ENCODE peak calls at places on chromosomes 13 and 19, in four cellular contexts. One of them, this sample, is unnamed.

GRCh38 chr19:45161715-45162463 is 1.1 kb upstream of the NKPD1 start:
- DNase-seq in neuronal stem cell: no peak
- DNase-seq in H1: no peak
- DNase-seq in IMR-90: peak
- DNase-seq in this sample: peak

GRCh38 chr19:977058-977464 is 7.1 kb upstream of the WDR18 start:
- DNase-seq in IMR-90: no peak
- DNase-seq in H1: no peak
- DNase-seq in neuronal stem cell: no peak
- DNase-seq in this sample: peak

GRCh38 chr19:34257559-34257924 is 3.2 kb downstream of the GARRE1 start:
- DNase-seq in neuronal stem cell: no peak
- DNase-seq in IMR-90: no peak
- DNase-seq in H1: no peak
- DNase-seq in this sample: no peak

GRCh38 chr13:60134376-60134775 is 29.4 kb downstream of the DIAPH3 start:
- DNase-seq in IMR-90: no peak
- DNase-seq in H1: no peak
- DNase-seq in neuronal stem cell: no peak
- DNase-seq in this sample: no peak

GRCh38 chr19:33376423-33376822 is 2.9 kb downstream of the CEBPG start:
- DNase-seq in neuronal stem cell: no peak
- DNase-seq in H1: no peak
- DNase-seq in IMR-90: peak
- DNase-seq in this sample: peak

GRCh38 chr19:54209748-54210494 is 9.3 kb downstream of the RPS9 start:
- DNase-seq in neuronal stem cell: no peak
- DNase-seq in H1: no peak
- DNase-seq in IMR-90: peak
- DNase-seq in this sample: peak

GRCh38 chr19:9673912-9674668 is 810 bp downstream of the ZNF562 start:
- DNase-seq in neuronal stem cell: no peak
- DNase-seq in H1: no peak
- DNase-seq in IMR-90: peak
- DNase-seq in this sample: no peak

GRCh38 chr13:44436589-44437337 is 63.1 kb downstream of the SERP2 start:
- DNase-seq in H1: peak
- DNase-seq in neuronal stem cell: peak
- DNase-seq in IMR-90: peak
- DNase-seq in this sample: peak

GRCh38 chr13:20968745-20969144 is 66.2 kb upstream of the XPO4 start:
- DNase-seq in neuronal stem cell: no peak
- DNase-seq in H1: no peak
- DNase-seq in IMR-90: no peak
- DNase-seq in this sample: peak

GRCh38 chr13:43319617-43320444 is 296.4 kb downstream of the DNAJC15 start:
- DNase-seq in neuronal stem cell: no peak
- DNase-seq in IMR-90: no peak
- DNase-seq in H1: peak
- DNase-seq in this sample: no peak

GRCh38 chr19:29660835-29661234 is 4.4 kb upstream of the PLEKHF1 start:
- DNase-seq in H1: no peak
- DNase-seq in IMR-90: no peak
- DNase-seq in neuronal stem cell: no peak
- DNase-seq in this sample: no peak

GRCh38 chr19:32181356-32181920 is 164.0 kb upstream of the ZNF507 start:
- DNase-seq in IMR-90: no peak
- DNase-seq in neuronal stem cell: peak
- DNase-seq in H1: no peak
- DNase-seq in this sample: no peak

GRCh38 chr19:4877753-4878490 is 10.5 kb upstream of the PLIN3 start:
- DNase-seq in H1: no peak
- DNase-seq in IMR-90: no peak
- DNase-seq in neuronal stem cell: no peak
- DNase-seq in this sample: no peak

GRCh38 chr19:52527954-52528326 is 472 bp downstream of the ZNF808 start:
- DNase-seq in H1: no peak
- DNase-seq in IMR-90: no peak
- DNase-seq in neuronal stem cell: no peak
- DNase-seq in this sample: no peak

GRCh38 chr13:27654816-27655215 is 33.1 kb downstream of the POLR1D start:
- DNase-seq in neuronal stem cell: no peak
- DNase-seq in IMR-90: no peak
- DNase-seq in H1: no peak
- DNase-seq in this sample: no peak

GRCh38 chr19:22601906-22602630 is 32.1 kb upstream of the ZNF492 start:
- DNase-seq in H1: no peak
- DNase-seq in neuronal stem cell: no peak
- DNase-seq in IMR-90: no peak
- DNase-seq in this sample: no peak

GRCh38 chr13:36850790-36851438 is 31.9 kb downstream of the RFXAP start:
- DNase-seq in neuronal stem cell: no peak
- DNase-seq in H1: no peak
- DNase-seq in IMR-90: no peak
- DNase-seq in this sample: no peak

GRCh38 chr13:78286748-78287147 is 316.6 kb downstream of the POU4F1 start:
- DNase-seq in H1: no peak
- DNase-seq in neuronal stem cell: no peak
- DNase-seq in IMR-90: no peak
- DNase-seq in this sample: no peak

GRCh38 chr19:3576696-3577443 is 4.1 kb downstream of the HMG20B start:
- DNase-seq in neuronal stem cell: no peak
- DNase-seq in IMR-90: peak
- DNase-seq in H1: peak
- DNase-seq in this sample: no peak

GRCh38 chr19:7676854-7677253 is at the start of gene MCEMP1:
- DNase-seq in IMR-90: no peak
- DNase-seq in neuronal stem cell: no peak
- DNase-seq in H1: no peak
- DNase-seq in this sample: no peak

GRCh38 chr13:48949566-48950506 is 25.9 kb upstream of the FNDC3A start:
- DNase-seq in neuronal stem cell: no peak
- DNase-seq in H1: no peak
- DNase-seq in IMR-90: no peak
- DNase-seq in this sample: peak

GRCh38 chr19:12918253-12918652 is 840 bp downstream of the SYCE2 start:
- DNase-seq in H1: no peak
- DNase-seq in IMR-90: no peak
- DNase-seq in neuronal stem cell: no peak
- DNase-seq in this sample: no peak

GRCh38 chr13:67023088-67023893 is 206.8 kb downstream of the PCDH9 start:
- DNase-seq in H1: no peak
- DNase-seq in IMR-90: peak
- DNase-seq in neuronal stem cell: peak
- DNase-seq in this sample: no peak

GRCh38 chr13:99220199-99220931 is 19.7 kb downstream of the UBAC2 start:
- DNase-seq in IMR-90: no peak
- DNase-seq in neuronal stem cell: no peak
- DNase-seq in H1: no peak
- DNase-seq in this sample: no peak

GRCh38 chr13:99218545-99218944 is 17.9 kb downstream of the UBAC2 start:
- DNase-seq in IMR-90: peak
- DNase-seq in neuronal stem cell: no peak
- DNase-seq in H1: no peak
- DNase-seq in this sample: no peak

GRCh38 chr13:99217461-99218101 is 16.9 kb downstream of the UBAC2 start:
- DNase-seq in neuronal stem cell: no peak
- DNase-seq in H1: no peak
- DNase-seq in IMR-90: no peak
- DNase-seq in this sample: no peak

GRCh38 chr13:99218126-99218525 is 17.5 kb downstream of the UBAC2 start:
- DNase-seq in neuronal stem cell: no peak
- DNase-seq in H1: no peak
- DNase-seq in IMR-90: no peak
- DNase-seq in this sample: no peak

DNA sequence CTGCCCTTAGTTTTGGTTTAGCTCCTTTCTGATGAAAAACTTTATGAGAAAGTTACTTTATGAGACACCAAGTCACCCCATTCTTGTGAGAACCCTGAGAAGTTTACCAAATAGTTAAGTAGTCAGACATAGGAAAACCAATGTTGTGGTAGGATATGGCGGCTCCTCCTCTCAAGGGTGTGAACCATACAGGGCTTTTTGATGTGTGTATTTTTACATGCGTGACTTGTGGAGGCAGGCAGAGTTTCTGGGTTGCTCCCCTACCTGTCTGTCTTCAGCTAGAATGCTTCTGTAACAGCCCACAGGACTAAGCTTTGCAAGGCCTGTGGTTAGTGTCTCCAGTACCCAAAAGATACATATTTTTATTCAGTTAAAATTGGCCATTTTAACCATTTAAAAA is 18.3 kb downstream of the UBAC2 start:
- DNase-seq in IMR-90: no peak
- DNase-seq in neuronal stem cell: no peak
- DNase-seq in H1: no peak
- DNase-seq in this sample: no peak
- H3K18ac ChIP-seq in IMR-90: no peak
- H3K18ac ChIP-seq in neuronal stem cell: no peak
- H3K18ac ChIP-seq in H1: no peak
- H3K18ac ChIP-seq in this sample: no peak

GRCh38 chr13:97660488-97661086 is 226.6 kb downstream of the RAP2A start:
- DNase-seq in H1: no peak
- DNase-seq in IMR-90: no peak
- DNase-seq in neuronal stem cell: no peak
- DNase-seq in this sample: no peak

GRCh38 chr13:97658556-97658955 is 224.6 kb downstream of the RAP2A start:
- DNase-seq in neuronal stem cell: no peak
- DNase-seq in H1: no peak
- DNase-seq in IMR-90: no peak
- DNase-seq in this sample: no peak

GRCh38 chr13:97653741-97654140 is 219.8 kb downstream of the RAP2A start:
- DNase-seq in IMR-90: peak
- DNase-seq in H1: no peak
- DNase-seq in neuronal stem cell: no peak
- DNase-seq in this sample: peak

DNA sequence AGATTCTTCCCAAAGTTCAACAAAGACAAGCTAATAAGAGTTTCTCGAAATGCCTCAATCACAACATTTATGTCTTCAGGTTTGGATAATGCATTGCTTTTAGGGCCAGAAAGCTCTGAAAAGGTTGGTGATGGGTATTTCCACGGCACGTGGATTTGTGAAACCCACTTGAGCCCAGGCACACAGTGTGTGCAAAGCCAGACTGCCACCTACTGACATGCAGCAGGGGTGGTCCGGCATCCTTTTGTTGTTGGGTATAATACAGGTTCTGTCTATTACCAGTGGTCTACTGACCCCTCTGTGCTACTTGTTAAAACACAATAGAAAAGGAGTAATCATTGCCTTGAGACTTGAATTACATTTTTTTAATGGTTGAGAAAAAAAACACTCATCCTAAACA is 225.6 kb downstream of the RAP2A start:
- DNase-seq in neuronal stem cell: peak
- DNase-seq in H1: no peak
- DNase-seq in IMR-90: peak
- DNase-seq in this sample: no peak
- H2BK5ac ChIP-seq in neuronal stem cell: no peak
- H2BK5ac ChIP-seq in H1: no peak
- H2BK5ac ChIP-seq in IMR-90: no peak
- H2BK5ac ChIP-seq in this sample: no peak

GRCh38 chr13:114123876-114124275 is 8.5 kb downstream of the RASA3 start:
- DNase-seq in neuronal stem cell: no peak
- DNase-seq in IMR-90: no peak
- DNase-seq in H1: no peak
- DNase-seq in this sample: no peak
- H4K8ac ChIP-seq in neuronal stem cell: no peak
- H4K8ac ChIP-seq in IMR-90: no peak
- H4K8ac ChIP-seq in H1: no peak
- H4K8ac ChIP-seq in this sample: no peak

GRCh38 chr19:17137417-17137816 is 61.8 kb downstream of the MYO9B start:
- DNase-seq in neuronal stem cell: no peak
- DNase-seq in IMR-90: no peak
- DNase-seq in H1: no peak
- DNase-seq in this sample: peak
- H3K18ac ChIP-seq in neuronal stem cell: peak
- H3K18ac ChIP-seq in IMR-90: no peak
- H3K18ac ChIP-seq in H1: no peak
- H3K18ac ChIP-seq in this sample: peak

GRCh38 chr13:34335662-34336007 is 517.7 kb downstream of the RFC3 start:
- DNase-seq in H1: no peak
- DNase-seq in neuronal stem cell: no peak
- DNase-seq in IMR-90: no peak
- DNase-seq in this sample: no peak

GRCh38 chr13:34338102-34338501 is 520.2 kb downstream of the RFC3 start:
- DNase-seq in neuronal stem cell: no peak
- DNase-seq in H1: no peak
- DNase-seq in IMR-90: no peak
- DNase-seq in this sample: no peak

GRCh38 chr13:34344761-34345600 is 527.0 kb downstream of the RFC3 start:
- DNase-seq in IMR-90: no peak
- DNase-seq in H1: no peak
- DNase-seq in neuronal stem cell: no peak
- DNase-seq in this sample: no peak

GRCh38 chr13:34343413-34343812 is 525.5 kb downstream of the RFC3 start:
- DNase-seq in IMR-90: no peak
- DNase-seq in H1: no peak
- DNase-seq in neuronal stem cell: no peak
- DNase-seq in this sample: no peak

GRCh38 chr13:34340534-34340933 is 522.6 kb downstream of the RFC3 start:
- DNase-seq in neuronal stem cell: no peak
- DNase-seq in H1: no peak
- DNase-seq in IMR-90: no peak
- DNase-seq in this sample: no peak
- H2BK5ac ChIP-seq in neuronal stem cell: no peak
- H2BK5ac ChIP-seq in H1: no peak
- H2BK5ac ChIP-seq in IMR-90: no peak
- H2BK5ac ChIP-seq in this sample: no peak

DNA sequence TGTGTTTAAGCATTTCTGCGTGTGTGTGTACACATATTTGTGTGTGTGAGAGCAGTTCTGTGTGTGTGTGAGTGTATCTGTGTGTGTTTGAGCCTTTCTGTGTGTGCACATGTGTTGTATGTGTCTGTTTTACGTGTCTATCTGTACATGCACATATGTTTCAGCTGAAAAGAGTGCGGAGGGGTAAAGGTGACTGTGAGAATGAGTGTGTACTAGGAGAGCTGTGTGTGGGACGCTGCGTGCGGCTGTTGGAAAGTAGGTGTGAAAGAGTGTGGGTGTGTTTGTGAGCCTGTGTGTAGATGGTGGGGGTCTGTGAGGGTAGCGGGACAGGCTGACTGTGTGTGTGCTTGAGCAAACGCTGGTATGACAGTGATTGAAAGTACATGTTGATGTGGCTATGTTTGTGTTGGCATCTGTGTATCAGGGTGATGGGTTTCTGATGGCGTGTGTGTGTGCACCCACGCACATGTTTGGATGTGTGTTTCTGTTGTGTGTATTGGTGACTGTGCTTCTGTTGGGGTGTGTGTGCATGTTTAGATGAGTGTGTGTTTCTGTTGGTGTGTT is 7.5 kb upstream of the TPM4 start:
- DNase-seq in neuronal stem cell: no peak
- DNase-seq in IMR-90: no peak
- DNase-seq in H1: no peak
- DNase-seq in this sample: no peak
- H4K8ac ChIP-seq in neuronal stem cell: no peak
- H4K8ac ChIP-seq in IMR-90: peak
- H4K8ac ChIP-seq in H1: no peak
- H4K8ac ChIP-seq in this sample: no peak